ENCODE peak calls at places on chromosome 15, in four cellular contexts. B, T, K and D are unnamed samples.

GRCh38 chr15:57761562-57761961 is 55.0 kb downstream of the POLR2M start:
- DNase-seq in B (no peak), T (no peak), K (no peak), D (no peak)

GRCh38 chr15:72796515-72797337 is 13.2 kb upstream of the ADPGK start:
- DNase-seq in B (peak; percentile 69), T (peak; percentile 52), K (peak; percentile 47), D (peak; percentile 64)

GRCh38 chr15:83565553-83566159 is 88.3 kb upstream of the ADAMTSL3 start:
- DNase-seq in B (no peak), T (peak; percentile 34), K (no peak), D (no peak)

GRCh38 chr15:101406796-101407195 is 82.7 kb downstream of the PCSK6 start:
- DNase-seq in B (no peak), T (no peak), K (no peak), D (no peak)

GRCh38 chr15:47431501-47431900 is 285.8 kb upstream of the SEMA6D start:
- DNase-seq in B (no peak), T (peak; percentile 88), K (no peak), D (peak; percentile 19)

GRCh38 chr15:90497912-90498311 is 31.8 kb upstream of the CRTC3 start:
- DNase-seq in B (no peak), T (no peak), K (no peak), D (no peak)

GRCh38 chr15:101108458-101108775 is 143.4 kb downstream of the CHSY1 start:
- DNase-seq in B (no peak), T (no peak), K (no peak), D (no peak)

GRCh38 chr15:83582386-83582785 is 71.5 kb upstream of the ADAMTSL3 start:
- DNase-seq in B (no peak), T (no peak), K (no peak), D (no peak)

GRCh38 chr15:92882697-92883642 is 17.2 kb upstream of the CHD2 start:
- DNase-seq in B (peak; percentile 71), T (no peak), K (no peak), D (peak; percentile 13)

GRCh38 chr15:51322622-51323296 is 15.6 kb downstream of the CYP19A1 start:
- DNase-seq in B (no peak), T (no peak), K (no peak), D (no peak)

GRCh38 chr15:52857937-52858336 is 67.8 kb upstream of the ONECUT1 start:
- DNase-seq in B (no peak), T (no peak), K (no peak), D (no peak)

GRCh38 chr15:66613743-66614142 is 47.9 kb upstream of the LCTL start:
- DNase-seq in B (no peak), T (no peak), K (no peak), D (no peak)

GRCh38 chr15:41585140-41586047 is 26.4 kb downstream of the TYRO3 start:
- DNase-seq in B (peak; percentile 50), T (peak; percentile 74), K (peak; percentile 37), D (peak; percentile 79)

DNA sequence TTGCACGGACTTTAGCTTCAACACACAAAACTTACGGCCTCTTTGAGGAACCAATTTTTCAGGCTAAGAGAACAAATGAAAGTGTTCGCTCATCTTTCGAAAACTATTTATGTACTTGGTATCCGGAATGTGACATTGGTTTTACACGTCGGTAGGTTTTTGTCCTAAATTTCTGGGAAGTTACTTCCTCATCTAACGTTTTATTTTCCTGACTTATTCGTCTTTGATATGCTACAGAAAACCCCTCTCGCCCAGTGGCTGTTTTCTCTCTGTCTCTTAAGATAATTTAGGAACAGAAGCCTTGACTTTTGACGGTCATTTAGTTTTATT is 879 bp upstream of the GREM1 start:
- DNase-seq in B (no peak), T (no peak), K (no peak), D (no peak)
- H3K4me3 ChIP-seq in B (no peak overlapping the region), T (no peak overlapping the region), K (no peak overlapping the region), D (peak overlapping the region; percentile 53)

GRCh38 chr15:95043933-95044313 is 812.6 kb downstream of the MCTP2 start:
- DNase-seq in B (no peak), T (no peak), K (no peak), D (no peak)
- H3K9me3 ChIP-seq in B (no peaks in the 10 kb centered on the region), T (peaks cover 20% of the 10 kb centered on the region), K (no peaks in the 10 kb centered on the region), D (peaks cover 7% of the 10 kb centered on the region)

DNA sequence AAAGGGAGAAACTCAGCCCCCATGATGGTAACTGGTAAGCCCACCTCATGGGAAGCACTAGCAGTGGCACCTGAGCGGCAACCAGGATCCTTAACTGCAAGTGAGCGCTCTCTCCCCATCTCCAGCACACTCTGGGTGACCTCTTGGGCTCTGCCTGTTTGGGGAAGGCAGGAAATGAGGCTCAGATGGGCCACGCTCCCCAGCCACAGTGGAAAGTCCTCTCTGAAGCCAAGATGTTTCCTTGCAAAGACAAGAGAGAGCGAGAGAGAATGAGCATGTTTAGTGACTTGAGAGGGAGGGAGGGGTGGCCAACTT is 289.0 kb downstream of the UACA start:
- DNase-seq in B (no peak), T (no peak), K (no peak), D (no peak)
- H3K4me3 ChIP-seq in B (no peak overlapping the region), T (no peak overlapping the region), K (no peak overlapping the region), D (no peak overlapping the region)

DNA sequence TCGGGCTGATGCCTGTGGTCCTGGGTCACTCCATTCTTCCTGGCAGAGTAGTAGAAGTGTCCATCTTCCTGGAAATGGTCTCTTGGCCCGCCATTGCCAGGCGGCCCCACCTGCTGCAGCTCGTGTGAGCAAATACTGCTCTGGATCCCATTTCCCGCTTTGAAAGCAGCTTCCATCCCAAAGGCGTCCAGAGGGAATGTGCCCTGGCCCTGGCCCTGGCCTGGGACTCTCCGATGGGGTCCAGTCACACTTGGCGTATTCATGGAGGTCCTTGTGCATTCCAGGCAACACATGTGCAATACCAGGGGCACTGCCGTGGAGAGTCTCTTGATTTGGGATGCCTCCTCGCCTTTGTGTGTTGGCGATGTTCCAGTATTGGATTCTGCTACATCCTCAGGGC is 111.1 kb downstream of the SNRPN start:
- DNase-seq in B (no peak), T (no peak), K (no peak), D (no peak)
- H3K9me3 ChIP-seq in B (peaks cover 99% of the 10 kb centered on the region), T (peaks cover 100% of the 10 kb centered on the region), K (peaks cover 34% of the 10 kb centered on the region), D (no peaks in the 10 kb centered on the region)